ENCODE peak calls at places on chromosome 1, in four cellular contexts. B, N, V and I are unnamed samples.

GRCh38 chr1:154799188-154799587 is 70.9 kb downstream of the KCNN3 start:
- DNase-seq in B (no peak), V (no peak), N (no peak), I (no peak)

GRCh38 chr1:46333300-46334029 is 7.1 kb upstream of the NSUN4 start:
- DNase-seq in V (peak), N (peak), B (peak), I (peak)

GRCh38 chr1:28887835-28888682 is 26.3 kb upstream of the EPB41 start:
- DNase-seq in B (no peak), V (no peak), N (peak), I (no peak)

GRCh38 chr1:209202826-209203439 is 380.6 kb upstream of the CAMK1G start:
- DNase-seq in B (no peak), V (peak), N (peak), I (peak)

GRCh38 chr1:8603220-8603616 is 214.2 kb downstream of the RERE start:
- DNase-seq in N (no peak), V (no peak), B (no peak), I (no peak)

GRCh38 chr1:54845772-54846171 is 41.2 kb downstream of the DHCR24 start:
- DNase-seq in N (no peak), B (no peak), V (no peak), I (no peak)

GRCh38 chr1:117655220-117655577 is 49.4 kb downstream of the TENT5C start:
- DNase-seq in N (peak), B (no peak), V (no peak), I (no peak)

GRCh38 chr1:201608635-201609395 is 69.9 kb downstream of the NAV1 start:
- DNase-seq in V (no peak), B (no peak), N (no peak), I (no peak)

GRCh38 chr1:224880593-224881307 is 48.7 kb upstream of the DNAH14 start:
- DNase-seq in B (no peak), N (no peak), V (peak), I (no peak)

GRCh38 chr1:4593106-4593505 is 61.3 kb upstream of the AJAP1 start:
- DNase-seq in V (no peak), B (no peak), N (no peak), I (no peak)

GRCh38 chr1:4595341-4596225 is 58.8 kb upstream of the AJAP1 start:
- DNase-seq in V (no peak), N (no peak), B (no peak), I (no peak)

GRCh38 chr1:4597020-4597419 is 57.4 kb upstream of the AJAP1 start:
- DNase-seq in V (no peak), B (no peak), N (no peak), I (no peak)

GRCh38 chr1:4596486-4596885 is 57.9 kb upstream of the AJAP1 start:
- DNase-seq in V (no peak), B (no peak), N (no peak), I (no peak)

DNA sequence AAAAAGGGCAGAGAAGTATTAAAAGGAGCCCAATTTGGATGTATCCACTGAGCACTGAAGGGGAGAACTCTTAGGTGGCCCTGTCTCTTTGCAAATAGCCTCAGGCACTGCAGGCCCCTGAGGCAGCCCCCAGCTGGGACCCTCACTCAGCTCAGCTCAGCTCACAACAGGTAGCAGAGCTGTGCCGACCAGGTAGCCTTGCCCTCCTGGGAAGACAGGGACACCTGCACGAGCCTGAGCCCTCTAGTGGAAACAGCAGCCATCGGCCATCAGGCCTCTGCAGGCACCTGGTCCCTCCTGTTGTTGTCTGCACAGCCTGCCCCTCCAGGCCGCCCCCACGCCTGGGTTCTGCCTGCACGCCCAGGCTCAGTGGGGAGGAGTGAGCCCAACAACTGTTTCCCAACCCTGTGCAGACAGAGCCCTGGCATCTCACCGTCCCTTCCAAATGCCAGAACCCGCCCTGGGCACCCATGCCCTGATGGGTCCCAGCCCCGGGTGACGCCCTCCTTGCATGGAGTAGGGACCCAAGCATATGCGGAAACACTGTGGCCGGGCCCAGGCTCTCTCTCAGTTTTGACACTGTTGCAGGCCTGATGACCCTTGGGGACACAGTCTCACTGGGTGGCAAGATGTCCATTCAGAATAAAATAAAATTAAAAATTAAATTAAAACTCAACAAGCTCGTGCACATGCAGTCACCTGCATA is 60.0 kb upstream of the AJAP1 start:
- DNase-seq in B (no peak), V (no peak), N (no peak), I (no peak)
- TF ChIP-seq FOXK2 in B (no peak), V (no peak), N (no peak), I (no peak)

GRCh38 chr1:91755176-91755575 is 130.8 kb downstream of the TGFBR3 start:
- DNase-seq in V (no peak), N (no peak), B (no peak), I (no peak)

GRCh38 chr1:91752324-91752723 is 133.6 kb downstream of the TGFBR3 start:
- DNase-seq in B (peak), V (no peak), N (no peak), I (no peak)

GRCh38 chr1:91755888-91756287 is 130.1 kb downstream of the TGFBR3 start:
- DNase-seq in N (no peak), B (no peak), V (no peak), I (no peak)

GRCh38 chr1:91753878-91754277 is 132.1 kb downstream of the TGFBR3 start:
- DNase-seq in B (no peak), N (no peak), V (no peak), I (no peak)

GRCh38 chr1:91754348-91754747 is 131.6 kb downstream of the TGFBR3 start:
- DNase-seq in V (no peak), N (no peak), B (no peak), I (no peak)
- TF ChIP-seq TARDBP in V (no peak), N (no peak), B (no peak), I (no peak)

DNA sequence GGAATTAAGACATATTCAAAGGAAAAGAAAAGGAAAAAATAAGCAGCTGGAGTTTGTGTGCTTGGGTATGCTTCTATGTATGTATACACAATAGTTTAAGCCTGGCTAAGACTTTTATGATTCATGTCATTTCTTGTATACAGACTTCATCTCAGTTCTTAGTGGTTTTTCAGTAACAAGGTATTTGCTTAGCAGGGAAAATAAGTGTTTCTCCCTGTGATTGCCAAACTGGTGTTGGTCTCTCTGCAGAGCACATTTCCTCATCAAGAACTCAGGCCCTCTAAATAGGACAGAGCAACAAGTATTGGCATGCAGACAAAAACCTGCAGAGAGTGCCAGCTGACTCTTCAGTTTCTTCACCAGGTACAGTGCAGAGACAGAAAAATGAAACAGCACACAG is 484.4 kb upstream of the ZRANB2 start:
- DNase-seq in B (no peak), N (no peak), V (no peak), I (no peak)
- TF ChIP-seq FOXK2 in B (no peak), N (no peak), V (no peak), I (no peak)

GRCh38 chr1:184061396-184062003 is 10.0 kb downstream of the TSEN15 start:
- DNase-seq in N (no peak), B (no peak), V (peak), I (peak)
- TF ChIP-seq TARDBP in N (no peak), B (no peak), V (no peak), I (no peak)